ENCODE peak calls at places on chromosomes 3 and 15, in five cellular contexts. X, Z, O, T and W are unnamed samples.
A peak's percentile ranks its signal among the peaks of the same experiment; 100 is the strongest.

GRCh38 chr3:3180421-3180820 is 930 bp upstream of the CRBN start:
- DNase-seq in X (no peak), Z (no peak), O (no peak), T (no peak), W (no peak)

GRCh38 chr15:79257454-79257853 is 25.1 kb upstream of the ANKRD34C start:
- DNase-seq in X (no peak), Z (no peak), O (no peak), T (no peak), W (peak; percentile 10)

GRCh38 chr3:123597561-123597960 is 12.7 kb upstream of the HACD2 start:
- DNase-seq in X (no peak), Z (no peak), O (no peak), T (no peak), W (no peak)

GRCh38 chr3:72288955-72289707 is 504.2 kb upstream of the PROK2 start:
- DNase-seq in X (peak; percentile 51), Z (peak; percentile 36), O (no peak), T (peak; percentile 87), W (peak; percentile 38)

GRCh38 chr3:73674280-73674679 is 49.5 kb upstream of the PDZRN3 start:
- DNase-seq in X (peak; percentile 69), Z (no peak), O (no peak), T (no peak), W (no peak)

GRCh38 chr3:12959395-12959794 is 113.8 kb downstream of the IQSEC1 start:
- DNase-seq in X (no peak), Z (no peak), O (no peak), T (no peak), W (no peak)

GRCh38 chr3:156685198-156685597 is 10.8 kb downstream of the TIPARP start:
- DNase-seq in X (no peak), Z (peak; percentile 59), O (no peak), T (no peak), W (no peak)

GRCh38 chr3:72516361-72516760 is 331.9 kb downstream of the SHQ1 start:
- DNase-seq in X (no peak), Z (no peak), O (no peak), T (no peak), W (no peak)

GRCh38 chr3:13110678-13111116 is 37.5 kb upstream of the IQSEC1 start:
- DNase-seq in X (no peak), Z (peak; percentile 87), O (no peak), T (no peak), W (peak; percentile 60)

GRCh38 chr3:95705786-95706418 is 1108.5 kb upstream of the EPHA6 start:
- DNase-seq in X (no peak), Z (peak; percentile 24), O (no peak), T (no peak), W (peak; percentile 2)

GRCh38 chr3:123467051-123467450 is 18.2 kb upstream of the ADCY5 start:
- DNase-seq in X (no peak), Z (no peak), O (no peak), T (no peak), W (no peak)

GRCh38 chr3:43958005-43958770 is 267.4 kb downstream of the ABHD5 start:
- DNase-seq in X (no peak), Z (peak; percentile 61), O (no peak), T (peak; percentile 11), W (no peak)

GRCh38 chr15:77040673-77041072 is 30.2 kb downstream of the TSPAN3 start:
- DNase-seq in X (peak; percentile 22), Z (no peak), O (no peak), T (no peak), W (no peak)

GRCh38 chr3:158313344-158313927 is 203.5 kb downstream of the RSRC1 start:
- DNase-seq in X (peak; percentile 6), Z (peak; percentile 53), O (peak; percentile 2), T (no peak), W (peak; percentile 53)

GRCh38 chr3:195065142-195065863 is 205.7 kb downstream of the XXYLT1 start:
- DNase-seq in X (no peak), Z (no peak), O (no peak), T (no peak), W (no peak)

GRCh38 chr3:14439501-14440167 is 37.2 kb downstream of the SLC6A6 start:
- DNase-seq in X (no peak), Z (no peak), O (no peak), T (no peak), W (peak; percentile 70)

GRCh38 chr15:59456114-59456513 is 18.1 kb downstream of the FAM81A start:
- DNase-seq in X (no peak), Z (no peak), O (no peak), T (no peak), W (no peak)

GRCh38 chr3:53243165-53243564 is 12.7 kb downstream of the TKT start:
- DNase-seq in X (peak; percentile 41), Z (no peak), O (no peak), T (no peak), W (no peak)

GRCh38 chr3:160576621-160577020 is 11.2 kb upstream of the KPNA4 start:
- DNase-seq in X (no peak), Z (no peak), O (no peak), T (no peak), W (no peak)

GRCh38 chr3:75303676-75304075 is 360.5 kb upstream of the FRG2C start:
- DNase-seq in X (no peak), Z (no peak), O (no peak), T (no peak), W (no peak)

GRCh38 chr15:92098869-92099268 is 245.4 kb downstream of the SLCO3A1 start:
- DNase-seq in X (no peak), Z (no peak), O (no peak), T (peak; percentile 29), W (peak; percentile 76)

GRCh38 chr15:89132611-89133242 is 44.5 kb downstream of the ABHD2 start:
- DNase-seq in X (no peak), Z (no peak), O (no peak), T (no peak), W (no peak)

GRCh38 chr15:55993111-55993803 is at the start of gene NEDD4:
- DNase-seq in X (peak; percentile 64), Z (peak; percentile 88), O (no peak), T (peak; percentile 88), W (peak; percentile 87)

GRCh38 chr3:60365360-60365759 is 885.9 kb downstream of the FHIT start:
- DNase-seq in X (no peak), Z (no peak), O (no peak), T (no peak), W (no peak)

GRCh38 chr3:30908466-30909037 is 14.1 kb upstream of the GADL1 start:
- DNase-seq in X (no peak), Z (no peak), O (peak; percentile 20), T (no peak), W (no peak)

GRCh38 chr3:112610121-112610520 is 30.8 kb downstream of the CCDC80 start:
- DNase-seq in X (no peak), Z (no peak), O (no peak), T (no peak), W (no peak)

GRCh38 chr15:70283511-70283910 is 185.8 kb upstream of the TLE3 start:
- DNase-seq in X (no peak), Z (no peak), O (no peak), T (no peak), W (no peak)

GRCh38 chr3:14371573-14372474 is 30.6 kb upstream of the SLC6A6 start:
- DNase-seq in X (no peak), Z (peak; percentile 61), O (no peak), T (no peak), W (peak; percentile 86)

GRCh38 chr15:96326551-96327154 is 3.8 kb upstream of the NR2F2 start:
- DNase-seq in X (no peak), Z (no peak), O (no peak), T (no peak), W (peak; percentile 78)

GRCh38 chr3:47432673-47433072 is 43.1 kb downstream of the SCAP start:
- DNase-seq in X (no peak), Z (no peak), O (no peak), T (no peak), W (no peak)

GRCh38 chr3:126522363-126522788 is 1.6 kb upstream of the CHST13 start:
- DNase-seq in X (no peak), Z (peak; percentile 16), O (no peak), T (peak; percentile 27), W (peak; percentile 75)

GRCh38 chr3:165641569-165642310 is 195.5 kb downstream of the BCHE start:
- DNase-seq in X (no peak), Z (no peak), O (no peak), T (no peak), W (no peak)

GRCh38 chr15:95170587-95171380 is 939.4 kb downstream of the MCTP2 start:
- DNase-seq in X (no peak), Z (no peak), O (no peak), T (no peak), W (no peak)

GRCh38 chr3:59185586-59186381 is 136.0 kb upstream of the CFAP20DC start:
- DNase-seq in X (no peak), Z (no peak), O (no peak), T (no peak), W (peak; percentile 56)

GRCh38 chr15:99230867-99231266 is 18.5 kb downstream of the TTC23 start:
- DNase-seq in X (no peak), Z (no peak), O (no peak), T (no peak), W (no peak)

GRCh38 chr3:71537211-71537611 is 46.3 kb downstream of the FOXP1 start:
- DNase-seq in X (peak; percentile 85), Z (no peak), O (no peak), T (no peak), W (peak; percentile 4)

GRCh38 chr15:78070049-78070698 is 7.3 kb downstream of the TBC1D2B start:
- DNase-seq in X (no peak), Z (peak; percentile 50), O (no peak), T (no peak), W (no peak)

GRCh38 chr3:71107926-71108325 is 475.6 kb downstream of the FOXP1 start:
- DNase-seq in X (no peak), Z (no peak), O (no peak), T (no peak), W (no peak)

GRCh38 chr3:12556723-12557471 is at the start of gene MKRN2:
- DNase-seq in X (peak; percentile 51), Z (peak; percentile 94), O (peak; percentile 78), T (peak; percentile 94), W (peak; percentile 84)

GRCh38 chr15:66564136-66565041 is 1.4 kb downstream of the LCTL start:
- DNase-seq in X (no peak), Z (no peak), O (no peak), T (peak; percentile 29), W (no peak)